ENCODE peak calls at places on chromosomes 16 and 17, in six cellular contexts. One of them, this sample, is unnamed.

GRCh38 chr17:8152112-8152775 is at the start of gene PER1:
- DNase-seq in uterus: peak
- DNase-seq in GM23338: peak
- DNase-seq in left lung: peak
- DNase-seq in testis: peak
- DNase-seq in SK-N-SH: peak
- DNase-seq in this sample: peak

GRCh38 chr17:1743094-1743452 is 402 bp downstream of the SERPINF2 start:
- DNase-seq in uterus: no peak
- DNase-seq in GM23338: no peak
- DNase-seq in left lung: no peak
- DNase-seq in testis: no peak
- DNase-seq in SK-N-SH: peak
- DNase-seq in this sample: no peak

GRCh38 chr17:15418781-15419180 is 48.6 kb downstream of the CDRT4 start:
- DNase-seq in uterus: no peak
- DNase-seq in GM23338: no peak
- DNase-seq in left lung: no peak
- DNase-seq in testis: no peak
- DNase-seq in SK-N-SH: no peak
- DNase-seq in this sample: no peak

GRCh38 chr16:67241008-67241900 is 6.0 kb downstream of the FHOD1 start:
- DNase-seq in uterus: peak
- DNase-seq in GM23338: peak
- DNase-seq in left lung: peak
- DNase-seq in testis: no peak
- DNase-seq in SK-N-SH: no peak
- DNase-seq in this sample: peak

GRCh38 chr17:39118674-39119419 is 32.6 kb downstream of the PLXDC1 start:
- DNase-seq in uterus: no peak
- DNase-seq in GM23338: no peak
- DNase-seq in left lung: no peak
- DNase-seq in testis: no peak
- DNase-seq in SK-N-SH: no peak
- DNase-seq in this sample: no peak

GRCh38 chr16:15907863-15908478 is 19.6 kb upstream of the CEP20 start:
- DNase-seq in uterus: no peak
- DNase-seq in GM23338: peak
- DNase-seq in left lung: no peak
- DNase-seq in testis: peak
- DNase-seq in SK-N-SH: peak
- DNase-seq in this sample: peak

GRCh38 chr16:21028728-21029127 is 121.9 kb downstream of the DNAH3 start:
- DNase-seq in uterus: no peak
- DNase-seq in GM23338: no peak
- DNase-seq in left lung: no peak
- DNase-seq in testis: no peak
- DNase-seq in SK-N-SH: no peak
- DNase-seq in this sample: no peak

GRCh38 chr17:18326039-18326438 is 10.9 kb downstream of the SMCR8 start:
- DNase-seq in uterus: no peak
- DNase-seq in GM23338: no peak
- DNase-seq in left lung: no peak
- DNase-seq in testis: no peak
- DNase-seq in SK-N-SH: no peak
- DNase-seq in this sample: no peak

GRCh38 chr17:78953356-78954350 is 26.1 kb downstream of the LGALS3BP start:
- DNase-seq in uterus: no peak
- DNase-seq in GM23338: no peak
- DNase-seq in left lung: no peak
- DNase-seq in testis: peak
- DNase-seq in SK-N-SH: peak
- DNase-seq in this sample: no peak

GRCh38 chr16:6018848-6019489 is 921.4 kb upstream of the EEF2KMT start:
- DNase-seq in uterus: no peak
- DNase-seq in GM23338: peak
- DNase-seq in left lung: peak
- DNase-seq in testis: no peak
- DNase-seq in SK-N-SH: peak
- DNase-seq in this sample: no peak

GRCh38 chr17:66152756-66153155 is 39.2 kb downstream of the CEP112 start:
- DNase-seq in uterus: no peak
- DNase-seq in GM23338: no peak
- DNase-seq in left lung: no peak
- DNase-seq in testis: no peak
- DNase-seq in SK-N-SH: no peak
- DNase-seq in this sample: no peak

GRCh38 chr16:53224932-53225533 is 170.2 kb downstream of the CHD9 start:
- DNase-seq in uterus: no peak
- DNase-seq in GM23338: no peak
- DNase-seq in left lung: no peak
- DNase-seq in testis: no peak
- DNase-seq in SK-N-SH: no peak
- DNase-seq in this sample: no peak

GRCh38 chr16:2970563-2970962 is 1.4 kb downstream of the PAQR4 start:
- DNase-seq in uterus: no peak
- DNase-seq in GM23338: no peak
- DNase-seq in left lung: no peak
- DNase-seq in testis: no peak
- DNase-seq in SK-N-SH: no peak
- DNase-seq in this sample: no peak

GRCh38 chr17:8995711-8996110 is 25.6 kb upstream of the NTN1 start:
- DNase-seq in uterus: no peak
- DNase-seq in GM23338: peak
- DNase-seq in left lung: no peak
- DNase-seq in testis: no peak
- DNase-seq in SK-N-SH: no peak
- DNase-seq in this sample: no peak

GRCh38 chr16:58299757-58300349 is 5.0 kb upstream of the PRSS54 start:
- DNase-seq in uterus: no peak
- DNase-seq in GM23338: peak
- DNase-seq in left lung: no peak
- DNase-seq in testis: peak
- DNase-seq in SK-N-SH: no peak
- DNase-seq in this sample: no peak

GRCh38 chr17:79741751-79742588 is 11.2 kb downstream of the ENPP7 start:
- DNase-seq in uterus: peak
- DNase-seq in GM23338: peak
- DNase-seq in left lung: peak
- DNase-seq in testis: peak
- DNase-seq in SK-N-SH: peak
- DNase-seq in this sample: peak

GRCh38 chr17:65060855-65061254 is 4.3 kb upstream of the GNA13 start:
- DNase-seq in uterus: no peak
- DNase-seq in GM23338: no peak
- DNase-seq in left lung: no peak
- DNase-seq in testis: no peak
- DNase-seq in SK-N-SH: no peak
- DNase-seq in this sample: no peak

DNA sequence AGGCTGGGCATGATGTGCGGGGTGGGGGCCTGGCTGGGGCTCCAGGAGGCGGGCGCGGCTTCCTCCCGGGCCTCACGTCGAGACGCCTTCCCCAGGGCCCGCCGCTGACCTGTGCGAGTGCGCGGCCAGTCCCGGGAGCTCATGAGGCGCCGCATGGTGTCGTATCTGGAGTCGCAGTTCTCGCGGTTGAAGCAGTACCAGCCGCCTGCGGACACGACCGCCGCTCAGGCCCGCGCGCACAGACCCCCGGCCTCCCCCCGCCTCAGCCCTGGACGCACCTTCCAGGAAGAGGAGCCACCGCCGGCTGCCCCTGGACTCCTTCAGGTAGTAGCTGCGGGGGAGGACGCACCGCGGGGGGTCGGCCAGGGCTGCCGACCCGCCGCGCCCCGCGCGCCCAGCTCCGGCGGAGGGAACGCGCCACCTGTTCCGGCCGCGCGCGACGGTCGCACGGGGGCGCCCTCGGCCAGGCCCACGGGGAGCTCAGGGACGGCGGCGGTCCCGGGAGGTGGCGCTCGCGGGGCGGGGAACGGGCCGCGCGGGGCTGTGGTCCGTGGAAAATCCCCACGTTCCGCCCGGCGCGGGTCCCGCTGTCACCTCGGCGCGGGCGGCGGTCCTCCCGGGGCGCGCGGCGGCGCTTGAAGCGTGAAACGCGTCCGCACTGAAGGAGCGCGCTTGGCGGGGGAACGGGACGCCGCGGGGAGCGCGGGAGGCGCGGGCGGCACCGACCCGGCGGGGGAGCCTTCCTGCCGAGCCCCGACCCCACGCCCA is 1.4 kb downstream of the NOTUM start:
- DNase-seq in uterus: no peak
- DNase-seq in GM23338: peak
- DNase-seq in left lung: peak
- DNase-seq in testis: peak
- DNase-seq in SK-N-SH: peak
- DNase-seq in this sample: peak
- H3K4me3 ChIP-seq in uterus: no peak
- H3K4me3 ChIP-seq in GM23338: peak
- H3K4me3 ChIP-seq in left lung: peak
- H3K4me3 ChIP-seq in testis: peak
- H3K4me3 ChIP-seq in SK-N-SH: peak
- H3K4me3 ChIP-seq in this sample: no peak

GRCh38 chr17:57393368-57393767 is 137.0 kb downstream of the MSI2 start:
- DNase-seq in uterus: no peak
- DNase-seq in GM23338: no peak
- DNase-seq in left lung: no peak
- DNase-seq in testis: no peak
- DNase-seq in SK-N-SH: no peak
- DNase-seq in this sample: no peak
- H3K4me3 ChIP-seq in uterus: no peak
- H3K4me3 ChIP-seq in GM23338: no peak
- H3K4me3 ChIP-seq in left lung: no peak
- H3K4me3 ChIP-seq in testis: no peak
- H3K4me3 ChIP-seq in SK-N-SH: no peak
- H3K4me3 ChIP-seq in this sample: no peak

GRCh38 chr17:4861052-4861451 is 27.9 kb downstream of the MINK1 start:
- DNase-seq in uterus: no peak
- DNase-seq in GM23338: no peak
- DNase-seq in left lung: peak
- DNase-seq in testis: no peak
- DNase-seq in SK-N-SH: no peak
- DNase-seq in this sample: no peak

GRCh38 chr17:4858880-4859260 is 25.7 kb downstream of the MINK1 start:
- DNase-seq in uterus: peak
- DNase-seq in GM23338: peak
- DNase-seq in left lung: no peak
- DNase-seq in testis: no peak
- DNase-seq in SK-N-SH: peak
- DNase-seq in this sample: peak

GRCh38 chr17:4860651-4861050 is 27.5 kb downstream of the MINK1 start:
- DNase-seq in uterus: no peak
- DNase-seq in GM23338: no peak
- DNase-seq in left lung: peak
- DNase-seq in testis: no peak
- DNase-seq in SK-N-SH: no peak
- DNase-seq in this sample: no peak

GRCh38 chr17:4858068-4858879 is 25.1 kb downstream of the MINK1 start:
- DNase-seq in uterus: peak
- DNase-seq in GM23338: peak
- DNase-seq in left lung: no peak
- DNase-seq in testis: peak
- DNase-seq in SK-N-SH: peak
- DNase-seq in this sample: no peak

DNA sequence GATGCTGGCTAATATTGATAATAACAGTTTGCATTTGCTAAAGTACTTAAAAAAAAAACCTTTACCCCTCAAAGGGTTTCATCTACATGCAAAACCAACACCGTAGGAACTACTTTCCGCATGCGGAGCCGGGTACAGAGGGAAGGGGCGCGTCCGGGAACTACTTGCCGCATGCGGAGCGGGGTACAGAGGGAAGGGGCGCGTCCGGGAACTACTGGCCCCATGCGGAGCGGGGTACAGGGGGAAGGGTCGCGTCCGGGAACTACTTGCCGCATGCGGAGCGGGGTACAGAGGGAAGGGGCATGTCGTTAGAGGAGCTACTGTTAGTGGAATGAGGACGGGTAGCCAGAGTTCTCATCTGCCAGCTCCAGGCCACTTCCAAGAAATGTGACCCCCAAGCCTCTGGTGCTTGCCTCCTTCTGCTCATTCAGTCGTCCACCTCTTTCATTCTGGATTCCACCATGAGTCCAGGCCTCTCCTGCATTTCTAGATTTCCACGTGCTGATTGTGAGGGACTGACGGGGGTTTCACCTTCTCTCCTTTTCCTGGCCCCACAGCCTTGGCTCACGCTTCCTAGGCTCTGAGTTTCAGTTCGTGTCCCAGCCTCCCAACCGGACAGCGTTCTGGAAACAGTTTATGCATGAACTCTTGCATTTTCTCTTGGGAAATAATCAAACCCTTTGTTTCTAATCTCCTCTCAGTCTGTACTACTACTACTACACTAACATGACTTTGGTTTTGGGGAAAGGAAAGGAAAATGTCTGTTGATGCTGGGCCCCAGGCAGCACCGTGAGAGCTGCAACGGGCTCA is 26.9 kb downstream of the MINK1 start:
- DNase-seq in uterus: no peak
- DNase-seq in GM23338: peak
- DNase-seq in left lung: no peak
- DNase-seq in testis: peak
- DNase-seq in SK-N-SH: no peak
- DNase-seq in this sample: no peak
- H3K4me3 ChIP-seq in uterus: no peak
- H3K4me3 ChIP-seq in GM23338: peak
- H3K4me3 ChIP-seq in left lung: peak
- H3K4me3 ChIP-seq in testis: peak
- H3K4me3 ChIP-seq in SK-N-SH: no peak
- H3K4me3 ChIP-seq in this sample: no peak

GRCh38 chr16:4113358-4114256 is 2.6 kb downstream of the ADCY9 start:
- DNase-seq in uterus: no peak
- DNase-seq in GM23338: no peak
- DNase-seq in left lung: no peak
- DNase-seq in testis: no peak
- DNase-seq in SK-N-SH: no peak
- DNase-seq in this sample: peak

GRCh38 chr16:4111748-4112696 is 4.2 kb downstream of the ADCY9 start:
- DNase-seq in uterus: no peak
- DNase-seq in GM23338: no peak
- DNase-seq in left lung: no peak
- DNase-seq in testis: peak
- DNase-seq in SK-N-SH: no peak
- DNase-seq in this sample: peak

GRCh38 chr16:4110065-4110464 is 6.2 kb downstream of the ADCY9 start:
- DNase-seq in uterus: no peak
- DNase-seq in GM23338: no peak
- DNase-seq in left lung: no peak
- DNase-seq in testis: no peak
- DNase-seq in SK-N-SH: no peak
- DNase-seq in this sample: no peak

GRCh38 chr16:4109250-4109736 is 6.9 kb downstream of the ADCY9 start:
- DNase-seq in uterus: no peak
- DNase-seq in GM23338: no peak
- DNase-seq in left lung: no peak
- DNase-seq in testis: no peak
- DNase-seq in SK-N-SH: no peak
- DNase-seq in this sample: peak

DNA sequence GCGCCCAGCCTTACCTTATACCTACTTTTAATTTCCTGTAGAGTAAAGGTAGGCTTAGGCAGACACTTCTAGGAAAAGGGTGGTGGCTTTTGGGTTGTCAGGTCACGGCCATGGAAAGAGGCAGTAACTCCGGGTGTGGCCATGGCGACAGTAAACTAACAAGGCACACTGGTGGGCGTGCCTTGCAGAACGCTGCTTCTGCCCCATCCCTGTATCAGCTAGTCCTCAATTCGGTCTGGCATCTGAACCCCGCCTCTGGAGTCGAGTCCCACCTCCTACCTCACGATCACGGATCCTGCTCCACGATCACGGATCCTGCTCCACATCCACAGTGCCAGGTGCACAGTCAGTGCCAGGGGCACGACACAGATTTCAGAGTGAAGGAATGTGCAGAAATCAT is 5.6 kb downstream of the ADCY9 start:
- DNase-seq in uterus: no peak
- DNase-seq in GM23338: peak
- DNase-seq in left lung: no peak
- DNase-seq in testis: peak
- DNase-seq in SK-N-SH: no peak
- DNase-seq in this sample: peak
- H3K4me3 ChIP-seq in uterus: no peak
- H3K4me3 ChIP-seq in GM23338: no peak
- H3K4me3 ChIP-seq in left lung: peak
- H3K4me3 ChIP-seq in testis: no peak
- H3K4me3 ChIP-seq in SK-N-SH: no peak
- H3K4me3 ChIP-seq in this sample: peak

This sample was measured in aorta.